ENCODE peak calls at places on chromosome 7, in eight cellular contexts. F is A549, E is Caco-2, J is PC-3, L is bronchial epithelial cell, W is HCT116, M is fibroblast of villous mesenchyme, C is choroid plexus epithelial cell. Y is an unnamed sample.

GRCh38 chr7:140260767-140261486 is 84.1 kb upstream of the KDM7A start:
- DNase-seq in F (no peak), E (no peak), J (no peak), L (no peak), W (no peak), M (no peak), C (no peak), Y (no peak)

GRCh38 chr7:26856481-26856880 is 7.9 kb downstream of the SKAP2 start:
- DNase-seq in F (no peak), E (no peak), J (no peak), L (no peak), W (no peak), M (peak), C (no peak), Y (no peak)

GRCh38 chr7:44557485-44557884 is 16.2 kb downstream of the DDX56 start:
- DNase-seq in F (no peak), E (no peak), J (no peak), L (no peak), W (no peak), M (no peak), C (no peak), Y (no peak)

GRCh38 chr7:40192036-40192435 is 57.2 kb downstream of the SUGCT start:
- DNase-seq in F (no peak), E (no peak), J (no peak), L (no peak), W (no peak), M (peak), C (peak), Y (peak)

GRCh38 chr7:18119985-18120384 is 92.3 kb upstream of the PRPS1L1 start:
- DNase-seq in F (no peak), E (no peak), J (peak), L (no peak), W (peak), M (peak), C (peak), Y (peak)

GRCh38 chr7:44050915-44051560 is 6.5 kb downstream of the DBNL start:
- DNase-seq in F (no peak), E (no peak), J (no peak), L (no peak), W (no peak), M (no peak), C (no peak), Y (no peak)

GRCh38 chr7:132485136-132485535 is 91.1 kb downstream of the PLXNA4 start:
- DNase-seq in F (no peak), E (no peak), J (no peak), L (no peak), W (no peak), M (peak), C (no peak), Y (no peak)

GRCh38 chr7:50560865-50561351 is 4.3 kb downstream of the DDC start:
- DNase-seq in F (no peak), E (no peak), J (no peak), L (no peak), W (no peak), M (no peak), C (no peak), Y (no peak)

GRCh38 chr7:3649678-3650445 is 348.8 kb downstream of the SDK1 start:
- DNase-seq in F (no peak), E (no peak), J (no peak), L (no peak), W (no peak), M (peak), C (peak), Y (peak)

GRCh38 chr7:102433319-102434038 is at the start of gene ORAI2:
- DNase-seq in F (peak), E (peak), J (peak), L (no peak), W (no peak), M (peak), C (peak), Y (peak)

GRCh38 chr7:37540917-37541316 is 92.3 kb upstream of the ELMO1 start:
- DNase-seq in F (no peak), E (no peak), J (no peak), L (no peak), W (no peak), M (no peak), C (no peak), Y (no peak)

GRCh38 chr7:100247152-100247757 is 27.5 kb downstream of the PVRIG start:
- DNase-seq in F (peak), E (peak), J (peak), L (peak), W (peak), M (peak), C (peak), Y (peak)

GRCh38 chr7:120725376-120726039 is 132.4 kb downstream of the TSPAN12 start:
- DNase-seq in F (peak), E (peak), J (peak), L (peak), W (peak), M (peak), C (peak), Y (peak)

GRCh38 chr7:55538538-55538937 is 33.8 kb downstream of the VOPP1 start:
- DNase-seq in F (no peak), E (no peak), J (peak), L (peak), W (no peak), M (peak), C (peak), Y (peak)

GRCh38 chr7:24463474-24463873 is 109.8 kb upstream of the PALS2 start:
- DNase-seq in F (no peak), E (no peak), J (no peak), L (no peak), W (no peak), M (no peak), C (no peak), Y (no peak)

GRCh38 chr7:96284838-96285237 is 37.1 kb downstream of the SLC25A13 start:
- DNase-seq in F (no peak), E (no peak), J (no peak), L (peak), W (no peak), M (no peak), C (no peak), Y (peak)

GRCh38 chr7:22995011-22995410 is 18.9 kb downstream of the HYCC1 start:
- DNase-seq in F (no peak), E (no peak), J (no peak), L (no peak), W (no peak), M (no peak), C (no peak), Y (no peak)

GRCh38 chr7:73738220-73738611 is 386 bp downstream of the ABHD11 start:
- DNase-seq in F (peak), E (peak), J (peak), L (peak), W (no peak), M (peak), C (peak), Y (peak)

GRCh38 chr7:110766874-110767273 is 324.1 kb upstream of the LRRN3 start:
- DNase-seq in F (no peak), E (no peak), J (peak), L (peak), W (no peak), M (peak), C (no peak), Y (peak)

GRCh38 chr7:104160375-104160774 is 47.4 kb downstream of the ORC5 start:
- DNase-seq in F (no peak), E (no peak), J (peak), L (peak), W (no peak), M (peak), C (peak), Y (peak)

GRCh38 chr7:100200693-100201092 is 19.1 kb upstream of the PVRIG start:
- DNase-seq in F (no peak), E (peak), J (no peak), L (no peak), W (no peak), M (no peak), C (no peak), Y (no peak)

GRCh38 chr7:27149817-27150567 is 2.4 kb downstream of the HOXA3 start:
- DNase-seq in F (no peak), E (no peak), J (peak), L (no peak), W (no peak), M (no peak), C (no peak), Y (no peak)

GRCh38 chr7:144835166-144835611 is 664 bp downstream of the TPK1 start:
- DNase-seq in F (peak), E (peak), J (peak), L (peak), W (no peak), M (peak), C (peak), Y (peak)

GRCh38 chr7:1748076-1748750 is 78.1 kb downstream of the ELFN1 start:
- DNase-seq in F (no peak), E (no peak), J (peak), L (no peak), W (no peak), M (no peak), C (no peak), Y (no peak)

GRCh38 chr7:132485600-132486594 is 90.4 kb downstream of the PLXNA4 start:
- DNase-seq in F (no peak), E (no peak), J (no peak), L (no peak), W (no peak), M (no peak), C (no peak), Y (no peak)

GRCh38 chr7:39847227-39847626 is 102.8 kb upstream of the CDK13 start:
- DNase-seq in F (no peak), E (no peak), J (no peak), L (no peak), W (no peak), M (no peak), C (peak), Y (peak)

GRCh38 chr7:150362989-150363769 is 5.4 kb upstream of the REPIN1 start:
- DNase-seq in F (no peak), E (no peak), J (peak), L (no peak), W (no peak), M (no peak), C (no peak), Y (no peak)

GRCh38 chr7:34067406-34067805 is 162.1 kb downstream of the BMPER start:
- DNase-seq in F (no peak), E (no peak), J (no peak), L (no peak), W (no peak), M (peak), C (peak), Y (no peak)

GRCh38 chr7:48154792-48155413 is 16.4 kb upstream of the ABCA13 start:
- DNase-seq in F (peak), E (peak), J (peak), L (peak), W (peak), M (peak), C (peak), Y (peak)

GRCh38 chr7:46603780-46604725 is 683.0 kb upstream of the IGFBP3 start:
- DNase-seq in F (no peak), E (no peak), J (no peak), L (peak), W (no peak), M (peak), C (peak), Y (no peak)

GRCh38 chr7:68235937-68236336 is 1239.3 kb downstream of the TYW1 start:
- DNase-seq in F (no peak), E (no peak), J (no peak), L (no peak), W (no peak), M (no peak), C (no peak), Y (no peak)

GRCh38 chr7:50718311-50718710 is 64.4 kb downstream of the GRB10 start:
- DNase-seq in F (no peak), E (no peak), J (no peak), L (no peak), W (no peak), M (no peak), C (peak), Y (no peak)

DNA sequence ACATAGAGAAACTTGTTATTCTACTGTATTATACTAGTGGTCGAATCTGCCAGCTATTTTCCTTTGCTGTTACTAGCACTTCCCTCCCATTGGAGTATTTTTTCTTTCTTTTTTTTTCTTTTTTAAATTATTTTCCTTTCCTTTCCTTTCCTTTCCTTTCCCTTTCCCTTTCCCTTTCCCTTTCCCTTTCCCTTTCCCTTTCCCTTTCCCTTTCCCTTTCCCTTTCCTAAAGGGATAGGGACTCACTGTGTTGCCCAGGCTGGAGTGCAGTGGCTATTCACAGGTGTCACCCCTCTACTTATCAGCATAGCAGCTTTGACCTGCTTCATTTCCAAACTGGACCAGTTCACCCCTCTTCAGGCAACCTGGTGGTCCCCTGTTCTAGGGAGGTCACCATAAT is 212.6 kb upstream of the SP4 start:
- DNase-seq in F (no peak), E (no peak), J (no peak), L (no peak), W (no peak), M (no peak), C (no peak), Y (no peak)
- TF ChIP-seq CTCF in F (no peak), E (no peak), J (no peak), L (no peak), W (no peak), M (no peak), C (no peak), Y (no peak)

GRCh38 chr7:87474046-87474445 is 1.4 kb downstream of the ABCB4 start:
- DNase-seq in F (no peak), E (no peak), J (no peak), L (no peak), W (no peak), M (no peak), C (no peak), Y (no peak)
- H3K4me3 ChIP-seq in F (no peak), E (no peak), J (no peak), L (no peak), W (no peak), M (no peak), C (no peak), Y (no peak)

GRCh38 chr7:42744746-42745145 is 167.1 kb downstream of the C7orf25 start:
- DNase-seq in F (no peak), E (no peak), J (no peak), L (no peak), W (no peak), M (no peak), C (no peak), Y (no peak)

GRCh38 chr7:42747073-42747472 is 164.8 kb downstream of the C7orf25 start:
- DNase-seq in F (no peak), E (no peak), J (no peak), L (peak), W (no peak), M (no peak), C (no peak), Y (no peak)

GRCh38 chr7:42742321-42742720 is 169.5 kb downstream of the C7orf25 start:
- DNase-seq in F (no peak), E (no peak), J (no peak), L (no peak), W (no peak), M (no peak), C (no peak), Y (no peak)

GRCh38 chr7:42746226-42746625 is 165.6 kb downstream of the C7orf25 start:
- DNase-seq in F (no peak), E (no peak), J (no peak), L (peak), W (no peak), M (no peak), C (peak), Y (peak)

DNA sequence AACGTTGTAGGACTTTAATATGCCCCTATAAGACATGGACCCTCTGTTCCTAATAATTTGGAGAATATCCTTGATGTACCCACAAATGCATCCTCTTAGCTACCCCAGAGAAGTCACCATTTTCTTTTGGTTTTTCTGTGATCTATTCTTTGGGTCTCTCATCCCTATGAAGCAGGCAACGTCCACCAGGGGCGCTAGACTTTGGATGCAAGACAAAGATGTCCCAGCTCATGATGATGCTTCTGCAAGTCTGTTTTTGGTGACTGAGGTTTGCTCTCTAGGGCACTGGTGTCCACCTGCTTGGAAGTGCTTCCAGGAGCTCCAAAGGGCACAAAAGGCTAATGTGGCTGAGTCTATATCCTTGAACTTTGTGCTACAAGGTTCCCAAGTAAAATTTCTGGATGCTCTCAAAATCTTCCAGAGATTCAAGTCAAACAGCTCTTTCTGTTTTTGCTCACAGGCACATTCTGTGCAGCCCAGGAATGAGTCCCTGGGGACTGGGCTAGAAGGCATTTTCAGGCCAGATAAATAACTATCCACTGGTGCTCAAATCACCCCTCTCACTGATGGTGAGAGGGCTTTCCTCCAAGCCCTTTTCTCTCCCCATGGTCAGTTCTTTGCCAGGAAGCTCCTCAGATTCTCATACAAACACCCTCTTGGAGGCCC is 166.4 kb downstream of the C7orf25 start:
- DNase-seq in F (peak), E (peak), J (peak), L (peak), W (peak), M (peak), C (peak), Y (peak)
- TF ChIP-seq CTCF in F (peak), E (peak), J (peak), L (peak), W (peak), M (peak), C (peak), Y (peak)

DNA sequence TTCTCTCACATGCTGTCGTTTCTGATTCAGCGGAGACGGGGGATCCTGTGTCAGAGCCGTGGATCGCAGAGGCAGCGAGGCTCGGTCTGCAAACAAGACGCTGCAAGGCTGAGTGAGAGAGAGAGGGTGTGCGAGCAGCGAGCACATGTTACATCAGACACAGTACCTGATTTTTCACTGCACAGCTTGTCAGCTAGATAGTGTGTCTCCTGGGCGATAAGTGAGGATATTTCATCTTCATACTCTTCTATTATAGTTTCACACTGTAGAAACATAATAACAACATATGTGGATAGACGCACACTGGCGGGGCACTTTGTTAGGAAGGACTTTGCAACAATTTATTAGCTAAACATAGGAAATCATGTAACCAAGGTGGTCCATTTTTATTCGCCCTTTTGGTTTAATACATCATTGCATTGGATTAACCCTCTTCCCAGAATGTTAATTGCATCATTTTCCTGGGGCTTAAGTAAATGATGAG is 39.5 kb downstream of the CNPY1 start:
- DNase-seq in F (peak), E (peak), J (no peak), L (peak), W (no peak), M (no peak), C (peak), Y (peak)
- H3K4me3 ChIP-seq in F (no peak), E (peak), J (no peak), L (no peak), W (no peak), M (no peak), C (no peak), Y (no peak)

DNA sequence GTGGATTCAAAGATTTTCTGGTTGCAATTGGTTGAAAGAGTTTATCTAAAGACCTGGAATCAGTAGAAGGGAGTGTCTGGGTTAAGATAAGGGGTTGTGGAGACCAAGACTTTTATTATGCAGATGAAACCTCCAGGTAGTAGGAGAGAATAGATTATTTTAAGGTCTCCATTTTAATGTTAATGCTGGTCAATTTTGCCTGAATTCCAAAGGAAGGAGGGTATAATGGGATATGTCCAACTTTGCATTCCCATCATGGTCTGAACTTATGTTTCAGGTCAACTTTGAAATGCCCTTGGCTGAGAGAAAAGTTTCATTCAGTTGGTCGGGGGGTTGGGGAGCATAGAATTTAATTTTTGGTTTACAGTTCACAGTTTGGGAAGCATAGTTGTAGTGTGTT is 44.3 kb upstream of the SEMA3E start:
- DNase-seq in F (no peak), E (no peak), J (no peak), L (no peak), W (no peak), M (no peak), C (no peak), Y (no peak)
- TF ChIP-seq CTCF in F (no peak), E (no peak), J (no peak), L (no peak), W (no peak), M (no peak), C (no peak), Y (no peak)

GRCh38 chr7:114048386-114049235 is 129.8 kb upstream of the PPP1R3A start:
- DNase-seq in F (peak), E (no peak), J (peak), L (peak), W (no peak), M (peak), C (peak), Y (peak)

GRCh38 chr7:114051871-114052324 is 133.1 kb upstream of the PPP1R3A start:
- DNase-seq in F (no peak), E (no peak), J (no peak), L (no peak), W (no peak), M (no peak), C (no peak), Y (no peak)

GRCh38 chr7:114050571-114050970 is 131.8 kb upstream of the PPP1R3A start:
- DNase-seq in F (no peak), E (no peak), J (no peak), L (no peak), W (no peak), M (no peak), C (no peak), Y (no peak)

GRCh38 chr7:114047889-114048288 is 129.1 kb upstream of the PPP1R3A start:
- DNase-seq in F (peak), E (no peak), J (no peak), L (peak), W (no peak), M (peak), C (peak), Y (peak)
- H3K4me3 ChIP-seq in F (peak), E (no peak), J (peak), L (no peak), W (peak), M (peak), C (no peak), Y (no peak)

GRCh38 chr7:129073738-129074137 is 18.8 kb upstream of the TNPO3 start:
- DNase-seq in F (no peak), E (no peak), J (no peak), L (no peak), W (no peak), M (no peak), C (no peak), Y (no peak)
- TF ChIP-seq CTCF in F (no peak), E (no peak), J (no peak), L (no peak), W (no peak), M (no peak), C (no peak), Y (no peak)

GRCh38 chr7:155950898-155951553 is 138.8 kb upstream of the SHH start:
- DNase-seq in F (peak), E (no peak), J (no peak), L (no peak), W (no peak), M (no peak), C (no peak), Y (no peak)
- H3K4me3 ChIP-seq in F (peak), E (no peak), J (peak), L (no peak), W (peak), M (no peak), C (no peak), Y (no peak)

Y was measured in epithelial cell of esophagus.